ENCODE peak calls at places on chromosome 11, in seven cellular contexts. I is Daoy; W is HEK293T; C is activated CD4-positive, CD25-positive, alpha-beta regulatory T cell treated with anti-CD3 and anti-CD28 coated beads, Interleukin-2, amount 50 U/mL, for 16 hours; M is ureter; N is amygdala; H is HFF-Myc. Z is an unnamed sample.

GRCh38 chr11:77198440-77198849 is 70.4 kb downstream of the MYO7A start:
- DNase-seq in I (peak), W (peak), C (no peak), M (no peak), N (no peak), H (peak), Z (no peak)

GRCh38 chr11:75527130-75527529 is 1.4 kb upstream of the GDPD5 start:
- DNase-seq in I (no peak), W (no peak), C (no peak), M (no peak), N (no peak), H (no peak), Z (no peak)

GRCh38 chr11:103805688-103806009 is 230.8 kb upstream of the DDI1 start:
- DNase-seq in I (no peak), W (no peak), C (no peak), M (no peak), N (no peak), H (no peak), Z (no peak)

GRCh38 chr11:20599424-20600346 is at the start of gene SLC6A5:
- DNase-seq in I (peak), W (peak), C (no peak), M (no peak), N (no peak), H (peak), Z (peak)

GRCh38 chr11:36292311-36292722 is 3.1 kb upstream of the COMMD9 start:
- DNase-seq in I (peak), W (peak), C (no peak), M (no peak), N (no peak), H (no peak), Z (no peak)

GRCh38 chr11:76624515-76625379 is 45.8 kb downstream of the LRRC32 start:
- DNase-seq in I (no peak), W (no peak), C (no peak), M (peak), N (no peak), H (no peak), Z (no peak)

GRCh38 chr11:67640021-67640757 is 626 bp upstream of the TBX10 start:
- DNase-seq in I (peak), W (peak), C (peak), M (peak), N (peak), H (no peak), Z (no peak)

GRCh38 chr11:130634981-130635473 is 186.6 kb downstream of the ADAMTS15 start:
- DNase-seq in I (peak), W (no peak), C (no peak), M (no peak), N (no peak), H (peak), Z (no peak)

GRCh38 chr11:17511571-17511970 is 32.6 kb downstream of the USH1C start:
- DNase-seq in I (no peak), W (no peak), C (no peak), M (no peak), N (no peak), H (no peak), Z (no peak)

GRCh38 chr11:23729088-23729487 is 767.8 kb upstream of the LUZP2 start:
- DNase-seq in I (no peak), W (no peak), C (no peak), M (no peak), N (no peak), H (no peak), Z (no peak)

GRCh38 chr11:11400635-11401232 is 47.7 kb upstream of the CSNK2A3 start:
- DNase-seq in I (peak), W (peak), C (no peak), M (no peak), N (no peak), H (no peak), Z (no peak)

GRCh38 chr11:111045874-111046273 is 199.7 kb upstream of the POU2AF2 start:
- DNase-seq in I (no peak), W (no peak), C (no peak), M (no peak), N (no peak), H (no peak), Z (no peak)

GRCh38 chr11:34899633-34900016 is 16.6 kb downstream of the APIP start:
- DNase-seq in I (no peak), W (no peak), C (no peak), M (no peak), N (no peak), H (no peak), Z (no peak)

GRCh38 chr11:8381343-8381742 is 117.7 kb upstream of the LMO1 start:
- DNase-seq in I (no peak), W (no peak), C (no peak), M (no peak), N (no peak), H (no peak), Z (no peak)

GRCh38 chr11:6925007-6925577 is 1.1 kb upstream of the ZNF215 start:
- DNase-seq in I (no peak), W (no peak), C (no peak), M (no peak), N (no peak), H (no peak), Z (no peak)

GRCh38 chr11:61152816-61153592 is 8.2 kb downstream of the VPS37C start:
- DNase-seq in I (peak), W (no peak), C (no peak), M (no peak), N (no peak), H (no peak), Z (no peak)

GRCh38 chr11:62732830-62733229 is 4.5 kb downstream of the TTC9C start:
- DNase-seq in I (no peak), W (no peak), C (no peak), M (no peak), N (no peak), H (no peak), Z (no peak)

GRCh38 chr11:31972623-31973022 is 118.3 kb upstream of the RCN1 start:
- DNase-seq in I (no peak), W (no peak), C (no peak), M (no peak), N (no peak), H (no peak), Z (no peak)

GRCh38 chr11:112932593-112932992 is 28.6 kb upstream of the NCAM1 start:
- DNase-seq in I (no peak), W (no peak), C (no peak), M (no peak), N (no peak), H (no peak), Z (no peak)

GRCh38 chr11:71144736-71145135 is 107.6 kb downstream of the SHANK2 start:
- DNase-seq in I (no peak), W (no peak), C (no peak), M (no peak), N (no peak), H (no peak), Z (no peak)

GRCh38 chr11:62919898-62920640 is 1.1 kb downstream of the CHRM1 start:
- DNase-seq in I (no peak), W (no peak), C (no peak), M (no peak), N (no peak), H (no peak), Z (no peak)

Z was measured in heart left ventricle.